ENCODE peak calls at places on chromosomes 3 and 15, in four cellular contexts. X is mammary epithelial cell, J is astrocyte of the cerebellum, V is MM.1S. N is an unnamed sample.

GRCh38 chr3:133970916-133971315 is 58.8 kb downstream of the SLCO2A1 start:
- DNase-seq in X (no peak), J (no peak), V (no peak), N (no peak)

GRCh38 chr3:53796161-53796560 is 50.1 kb downstream of the CHDH start:
- DNase-seq in J (no peak), V (no peak), X (no peak), N (no peak)

GRCh38 chr3:185270262-185270955 is 16.6 kb upstream of the EHHADH start:
- DNase-seq in J (no peak), X (peak), V (peak), N (peak)

GRCh38 chr3:29697989-29698388 is 417.1 kb downstream of the RBMS3 start:
- DNase-seq in J (no peak), X (peak), V (no peak), N (no peak)

GRCh38 chr3:117510396-117510795 is 800.8 kb downstream of the TUSC7 start:
- DNase-seq in X (no peak), V (no peak), J (no peak), N (no peak)

GRCh38 chr3:45607790-45608189 is 13.2 kb downstream of the LIMD1 start:
- DNase-seq in J (peak), X (no peak), V (no peak), N (no peak)

GRCh38 chr15:82571722-82572222 is 31.5 kb upstream of the RPS17 start:
- DNase-seq in V (no peak), X (peak), J (peak), N (no peak)

GRCh38 chr15:92625297-92625980 is 30.1 kb downstream of the FAM174B start:
- DNase-seq in J (peak), X (peak), V (peak), N (peak)

GRCh38 chr3:12288466-12289129 is at the start of gene PPARG:
- DNase-seq in V (no peak), J (no peak), X (no peak), N (no peak)

GRCh38 chr3:141305436-141305835 is 62.9 kb upstream of the ZBTB38 start:
- DNase-seq in V (no peak), J (peak), X (peak), N (peak)

GRCh38 chr3:170899455-170899854 is 9.0 kb downstream of the EIF5A2 start:
- DNase-seq in X (no peak), J (no peak), V (no peak), N (no peak)

GRCh38 chr15:49876401-49877038 is 242.5 kb downstream of the ATP8B4 start:
- DNase-seq in V (peak), J (no peak), X (peak), N (no peak)

GRCh38 chr15:29822100-29822684 is at the start of gene TJP1:
- DNase-seq in J (no peak), X (peak), V (peak), N (no peak)

GRCh38 chr15:95784508-95784907 is 546.0 kb upstream of the NR2F2 start:
- DNase-seq in V (no peak), J (no peak), X (no peak), N (no peak)

GRCh38 chr3:41198526-41198925 is 779 bp upstream of the CTNNB1 start:
- DNase-seq in X (no peak), J (no peak), V (peak), N (peak)

GRCh38 chr3:126567696-126568438 is 9.1 kb upstream of the C3orf22 start:
- DNase-seq in J (no peak), X (no peak), V (no peak), N (no peak)

GRCh38 chr15:77013786-77014136 is 18.8 kb downstream of the PSTPIP1 start:
- DNase-seq in J (no peak), V (no peak), X (peak), N (peak)

GRCh38 chr3:155323063-155323666 is 29.7 kb upstream of the STRIT1 start:
- DNase-seq in V (peak), X (peak), J (peak), N (peak)

GRCh38 chr3:112611813-112612515 is 29.0 kb downstream of the CCDC80 start:
- DNase-seq in X (no peak), V (no peak), J (no peak), N (no peak)

GRCh38 chr15:45385568-45385967 is 7.2 kb upstream of the GATM start:
- DNase-seq in V (no peak), X (no peak), J (no peak), N (no peak)

GRCh38 chr3:28328188-28329151 is 20.1 kb upstream of the ZCWPW2 start:
- DNase-seq in V (peak), X (no peak), J (no peak), N (peak)

GRCh38 chr3:146326875-146327543 is 76.1 kb upstream of the PLSCR4 start:
- DNase-seq in J (peak), X (peak), V (peak), N (no peak)

GRCh38 chr3:128554465-128555097 is 61.6 kb upstream of the GATA2 start:
- DNase-seq in X (no peak), V (no peak), J (no peak), N (no peak)

GRCh38 chr3:19931767-19932188 is 2.2 kb downstream of the EFHB start:
- DNase-seq in V (no peak), J (no peak), X (peak), N (peak)

GRCh38 chr3:188266581-188267274 is 112.8 kb downstream of the LPP start:
- DNase-seq in V (no peak), J (no peak), X (no peak), N (no peak)

GRCh38 chr3:177596248-177596821 is 399.1 kb upstream of the TBL1XR1 start:
- DNase-seq in J (peak), X (peak), V (no peak), N (no peak)

GRCh38 chr3:87437765-87438164 is 161.4 kb upstream of the POU1F1 start:
- DNase-seq in X (peak), V (no peak), J (no peak), N (no peak)
- H3K4me3 ChIP-seq in X (no peak), V (no peak), J (no peak), N (no peak)

GRCh38 chr3:49841126-49841525 is 15.2 kb downstream of the TRAIP start:
- DNase-seq in X (no peak), J (no peak), V (no peak), N (peak)
- TF ChIP-seq CTCF in X (peak), J (peak), V (peak), N (peak)

GRCh38 chr3:184186902-184187207 is 856 bp downstream of the ABCF3 start:
- DNase-seq in X (no peak), V (no peak), J (no peak), N (no peak)

GRCh38 chr3:184188080-184188479 is 2.1 kb downstream of the ABCF3 start:
- DNase-seq in X (no peak), V (no peak), J (no peak), N (no peak)

GRCh38 chr3:184185461-184186183 is 377 bp upstream of the ABCF3 start:
- DNase-seq in X (peak), J (peak), V (peak), N (peak)

GRCh38 chr3:184184546-184185234 is 1.3 kb upstream of the ABCF3 start:
- DNase-seq in J (no peak), X (no peak), V (no peak), N (no peak)

GRCh38 chr3:184186184-184186901 is at the start of gene ABCF3:
- DNase-seq in X (no peak), V (no peak), J (no peak), N (peak)
- H3K4me3 ChIP-seq in X (peak), V (peak), J (peak), N (peak)

DNA sequence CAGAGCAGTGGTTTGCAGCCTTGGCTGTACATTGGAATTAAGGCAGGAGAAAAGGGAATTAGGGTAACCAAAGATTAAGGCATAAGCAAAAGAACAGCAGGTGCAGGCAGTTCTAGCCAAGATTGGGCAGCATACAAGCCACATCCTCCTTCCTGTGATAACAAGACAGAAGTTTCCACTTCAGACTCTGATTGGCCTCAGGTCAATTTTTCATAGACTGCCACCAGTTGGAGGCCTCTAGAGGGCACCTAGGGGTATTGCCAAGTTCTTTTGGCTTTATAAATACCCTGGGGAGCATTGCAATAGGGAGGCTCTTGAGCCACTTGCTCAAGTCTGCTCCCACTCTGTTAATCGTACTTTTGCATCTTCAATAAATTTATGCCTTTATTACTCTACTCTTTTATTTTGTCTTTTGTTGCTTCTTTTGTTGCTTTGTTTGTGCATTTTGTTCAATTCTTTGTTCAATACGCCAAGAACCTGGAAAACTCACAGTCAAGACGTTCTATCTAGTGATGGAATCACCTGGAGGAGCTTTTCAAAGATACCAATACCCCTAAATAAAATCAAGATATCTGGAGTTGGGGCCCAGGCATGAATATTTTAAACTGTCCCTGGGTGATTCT is 32.2 kb upstream of the FMN1 start:
- DNase-seq in X (peak), J (no peak), V (peak), N (peak)
- TF ChIP-seq CTCF in X (peak), J (peak), V (peak), N (peak)

DNA sequence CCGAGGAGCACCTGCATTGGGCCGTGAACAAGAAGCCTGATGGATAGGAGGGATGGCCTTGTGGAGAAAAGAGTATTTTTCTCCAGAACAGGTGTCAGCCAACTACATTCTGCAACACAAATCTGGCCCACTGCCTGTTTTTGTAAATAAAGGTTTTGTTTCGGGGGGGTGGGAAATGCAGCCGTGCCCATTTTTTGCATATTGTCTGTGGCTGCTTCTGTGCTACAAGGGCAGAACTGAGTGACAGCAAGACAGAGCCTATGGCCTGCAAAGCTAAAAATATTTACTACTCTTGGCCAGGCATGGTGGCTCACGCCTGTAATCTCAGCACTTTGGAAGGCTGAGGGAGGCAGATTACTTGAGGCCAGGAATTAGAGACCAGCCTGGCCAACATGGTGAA is 95.9 kb upstream of the AKAP13 start:
- DNase-seq in V (peak), X (no peak), J (no peak), N (peak)
- H3K4me3 ChIP-seq in V (peak), X (no peak), J (no peak), N (no peak)

DNA sequence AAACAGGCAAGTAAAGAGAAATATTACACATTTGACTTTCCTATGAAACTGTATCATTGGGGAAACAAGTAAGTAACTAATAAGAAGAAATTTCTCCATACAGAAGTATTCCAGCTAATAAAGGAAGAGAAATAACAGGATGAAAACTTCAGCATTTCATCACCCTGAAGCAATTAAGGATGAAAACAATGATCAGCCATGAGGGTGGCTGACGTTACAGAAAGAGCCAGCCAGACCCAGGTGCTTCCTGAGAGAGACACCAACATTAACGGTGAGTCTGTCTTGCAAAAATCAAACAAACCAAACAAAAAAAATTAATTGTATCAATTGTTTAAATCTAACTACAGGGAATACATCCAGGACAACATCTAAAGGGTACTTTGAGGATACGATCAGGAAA is 190.0 kb downstream of the ARRDC4 start:
- DNase-seq in J (no peak), X (no peak), V (peak), N (no peak)
- TF ChIP-seq CTCF in J (no peak), X (no peak), V (no peak), N (no peak)

DNA sequence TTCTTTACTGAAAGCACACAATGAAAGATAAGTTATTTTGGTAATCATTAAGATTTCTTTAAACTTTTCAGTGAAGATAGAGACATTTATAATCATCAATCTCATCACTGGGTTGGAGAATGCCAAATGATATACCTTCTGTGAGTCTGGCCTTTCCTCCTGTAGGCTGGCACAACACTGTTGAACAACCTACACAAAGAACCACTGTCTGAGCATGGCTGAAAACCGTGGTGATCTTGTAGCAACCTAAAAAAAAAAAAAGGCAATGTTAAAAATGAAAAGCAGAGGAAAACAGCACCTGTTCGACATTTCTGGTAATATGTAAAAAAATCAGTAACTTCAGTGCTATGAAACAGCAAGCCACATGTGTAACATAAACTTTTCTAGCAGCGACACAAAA is 1.8 kb downstream of the RPS27L start:
- DNase-seq in V (no peak), X (no peak), J (no peak), N (no peak)
- H3K4me3 ChIP-seq in V (no peak), X (peak), J (peak), N (peak)

GRCh38 chr15:101277038-101277822 is at the start of gene SELENOS:
- DNase-seq in X (peak), J (peak), V (peak), N (peak)
- TF ChIP-seq CTCF in X (no peak), J (no peak), V (no peak), N (no peak)

GRCh38 chr3:69541059-69541471 is 155.2 kb upstream of the FRMD4B start:
- DNase-seq in V (no peak), J (no peak), X (peak), N (no peak)

GRCh38 chr3:69536306-69537020 is 150.6 kb upstream of the FRMD4B start:
- DNase-seq in X (no peak), J (no peak), V (no peak), N (no peak)

GRCh38 chr3:69543080-69543429 is 157.2 kb upstream of the FRMD4B start:
- DNase-seq in X (no peak), J (no peak), V (no peak), N (no peak)

GRCh38 chr3:69542265-69543079 is 156.6 kb upstream of the FRMD4B start:
- DNase-seq in X (peak), J (no peak), V (no peak), N (no peak)

GRCh38 chr3:69541823-69542264 is 156.0 kb upstream of the FRMD4B start:
- DNase-seq in X (peak), J (no peak), V (no peak), N (no peak)
- H3K4me3 ChIP-seq in X (peak), J (peak), V (no peak), N (no peak)

GRCh38 chr3:71559021-71559420 is 24.5 kb downstream of the FOXP1 start:
- DNase-seq in X (no peak), J (no peak), V (no peak), N (no peak)
- TF ChIP-seq CTCF in X (no peak), J (no peak), V (no peak), N (no peak)

N was measured in GM12865.